ENCODE peak calls at places on chromosomes 16 and 17, in five cellular contexts. One of them, this sample, is unnamed.

GRCh38 chr16:3610698-3611144 is 685 bp downstream of the SLX4 start:
- DNase-seq in fibroblast of mammary gland: no peak
- DNase-seq in heart right ventricle: no peak
- DNase-seq in PC-9: no peak
- DNase-seq in MM.1S: no peak
- DNase-seq in this sample: no peak

GRCh38 chr17:50928662-50929061 is 62.5 kb upstream of the TOB1 start:
- DNase-seq in fibroblast of mammary gland: no peak
- DNase-seq in heart right ventricle: no peak
- DNase-seq in PC-9: no peak
- DNase-seq in MM.1S: no peak
- DNase-seq in this sample: no peak

GRCh38 chr17:37787055-37787720 is 42.3 kb upstream of the HNF1B start:
- DNase-seq in fibroblast of mammary gland: peak
- DNase-seq in heart right ventricle: no peak
- DNase-seq in PC-9: no peak
- DNase-seq in MM.1S: no peak
- DNase-seq in this sample: no peak

GRCh38 chr16:10868089-10868488 is 8.9 kb upstream of the CIITA start:
- DNase-seq in fibroblast of mammary gland: no peak
- DNase-seq in heart right ventricle: no peak
- DNase-seq in PC-9: no peak
- DNase-seq in MM.1S: peak
- DNase-seq in this sample: no peak

GRCh38 chr17:49696233-49696761 is 11.5 kb downstream of the SLC35B1 start:
- DNase-seq in fibroblast of mammary gland: no peak
- DNase-seq in heart right ventricle: no peak
- DNase-seq in PC-9: no peak
- DNase-seq in MM.1S: no peak
- DNase-seq in this sample: no peak

GRCh38 chr17:9959377-9959981 is 54.4 kb upstream of the RCVRN start:
- DNase-seq in fibroblast of mammary gland: peak
- DNase-seq in heart right ventricle: no peak
- DNase-seq in PC-9: peak
- DNase-seq in MM.1S: no peak
- DNase-seq in this sample: no peak

GRCh38 chr17:74274703-74275340 is 788 bp downstream of the DNAI2 start:
- DNase-seq in fibroblast of mammary gland: no peak
- DNase-seq in heart right ventricle: no peak
- DNase-seq in PC-9: no peak
- DNase-seq in MM.1S: no peak
- DNase-seq in this sample: no peak

GRCh38 chr16:57533618-57534336 is 2.6 kb downstream of the CCDC102A start:
- DNase-seq in fibroblast of mammary gland: peak
- DNase-seq in heart right ventricle: peak
- DNase-seq in PC-9: peak
- DNase-seq in MM.1S: no peak
- DNase-seq in this sample: no peak

GRCh38 chr17:67434061-67434525 is 57.0 kb downstream of the PITPNC1 start:
- DNase-seq in fibroblast of mammary gland: no peak
- DNase-seq in heart right ventricle: peak
- DNase-seq in PC-9: no peak
- DNase-seq in MM.1S: no peak
- DNase-seq in this sample: no peak

GRCh38 chr16:2532494-2533141 is 1.4 kb upstream of the CEMP1 start:
- DNase-seq in fibroblast of mammary gland: peak
- DNase-seq in heart right ventricle: peak
- DNase-seq in PC-9: peak
- DNase-seq in MM.1S: peak
- DNase-seq in this sample: no peak

GRCh38 chr17:10087333-10087732 is 111.1 kb downstream of the GAS7 start:
- DNase-seq in fibroblast of mammary gland: no peak
- DNase-seq in heart right ventricle: no peak
- DNase-seq in PC-9: no peak
- DNase-seq in MM.1S: no peak
- DNase-seq in this sample: no peak

DNA sequence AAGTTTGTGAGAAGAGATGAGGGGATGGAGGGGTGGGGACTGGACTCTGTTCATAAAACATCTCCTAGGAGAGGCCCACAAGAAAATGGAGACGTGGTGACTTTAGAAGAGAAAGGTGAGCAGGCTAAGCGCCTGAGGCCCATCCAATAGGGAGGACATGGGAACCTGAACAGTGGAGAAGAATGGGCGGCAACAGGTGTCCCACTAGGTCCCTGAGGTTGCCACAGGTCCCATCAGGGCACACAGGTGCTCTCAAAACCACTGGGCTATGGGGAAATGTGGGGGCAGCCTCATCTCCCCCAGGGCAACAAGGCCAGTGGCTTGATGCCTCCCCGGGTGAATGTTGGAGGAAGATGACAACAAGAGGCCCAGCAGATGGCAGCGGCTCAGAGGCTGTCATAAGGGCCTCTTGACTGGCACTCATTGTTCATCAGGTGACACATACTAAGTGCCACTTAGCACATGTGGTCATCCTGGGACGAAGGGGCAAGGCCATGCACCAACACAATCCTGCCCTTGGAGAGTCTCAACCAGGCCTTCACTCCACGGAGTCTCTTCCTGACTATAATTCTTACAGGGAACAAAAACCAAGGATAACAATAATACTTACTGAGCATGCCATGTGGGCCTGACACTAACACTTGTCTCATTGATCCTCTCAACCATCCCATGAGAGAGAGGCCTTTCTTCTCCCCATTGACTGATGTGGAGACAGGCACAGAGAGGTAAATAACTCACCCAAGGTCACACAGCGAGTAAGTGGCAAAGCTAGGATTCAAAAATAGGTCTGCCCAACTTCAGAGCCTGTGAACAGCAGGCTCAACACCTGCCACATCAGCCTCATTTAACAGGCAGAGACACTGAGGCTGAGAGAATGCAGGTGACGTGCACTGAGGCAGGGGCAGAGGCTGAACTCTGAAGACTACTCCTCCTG is 38.0 kb downstream of the CUEDC1 start:
- DNase-seq in fibroblast of mammary gland: no peak
- DNase-seq in heart right ventricle: peak
- DNase-seq in PC-9: no peak
- DNase-seq in MM.1S: peak
- DNase-seq in this sample: no peak
- TF ChIP-seq CTCF in fibroblast of mammary gland: no peak
- TF ChIP-seq CTCF in heart right ventricle: no peak
- TF ChIP-seq CTCF in PC-9: no peak
- TF ChIP-seq CTCF in MM.1S: peak
- TF ChIP-seq CTCF in this sample: no peak

DNA sequence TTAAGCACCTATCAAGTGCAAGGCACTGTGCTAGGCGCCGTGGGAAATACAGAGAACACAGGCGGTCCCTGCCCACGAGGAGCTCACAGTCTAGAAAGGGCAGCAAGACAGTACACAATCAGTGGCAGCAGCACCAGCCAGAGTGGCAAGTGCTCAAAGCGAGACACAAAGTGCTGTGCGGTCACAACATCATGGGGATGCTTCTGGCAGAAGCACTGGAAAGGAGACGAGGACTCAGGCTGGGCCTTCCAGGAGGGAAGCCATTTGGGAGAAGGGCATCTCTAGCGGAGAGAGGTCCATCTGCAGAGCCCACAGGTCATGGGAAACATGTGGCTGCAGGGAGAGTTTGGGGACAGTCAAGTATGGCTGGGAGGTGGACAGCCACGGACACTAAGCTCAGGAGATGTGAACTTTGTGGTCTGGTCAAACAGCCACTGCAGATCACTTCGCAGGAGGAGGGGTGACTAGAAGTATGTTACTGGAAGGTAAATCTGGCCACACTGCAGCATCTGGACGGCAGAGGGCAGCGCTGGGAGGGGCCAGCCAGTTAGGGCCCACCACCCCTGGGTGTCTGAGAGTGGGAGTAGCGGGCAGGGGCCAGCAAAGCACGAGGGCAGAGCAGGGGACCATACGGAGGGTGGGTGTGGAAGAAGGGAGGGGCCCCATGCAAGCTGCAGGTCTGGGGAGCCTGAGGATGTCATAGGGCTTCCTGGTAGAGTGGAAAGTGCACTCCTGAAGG is 71.1 kb downstream of the N4BP1 start:
- DNase-seq in fibroblast of mammary gland: no peak
- DNase-seq in heart right ventricle: no peak
- DNase-seq in PC-9: no peak
- DNase-seq in MM.1S: no peak
- DNase-seq in this sample: no peak
- TF ChIP-seq CTCF in fibroblast of mammary gland: peak
- TF ChIP-seq CTCF in heart right ventricle: peak
- TF ChIP-seq CTCF in PC-9: no peak
- TF ChIP-seq CTCF in MM.1S: no peak
- TF ChIP-seq CTCF in this sample: no peak

DNA sequence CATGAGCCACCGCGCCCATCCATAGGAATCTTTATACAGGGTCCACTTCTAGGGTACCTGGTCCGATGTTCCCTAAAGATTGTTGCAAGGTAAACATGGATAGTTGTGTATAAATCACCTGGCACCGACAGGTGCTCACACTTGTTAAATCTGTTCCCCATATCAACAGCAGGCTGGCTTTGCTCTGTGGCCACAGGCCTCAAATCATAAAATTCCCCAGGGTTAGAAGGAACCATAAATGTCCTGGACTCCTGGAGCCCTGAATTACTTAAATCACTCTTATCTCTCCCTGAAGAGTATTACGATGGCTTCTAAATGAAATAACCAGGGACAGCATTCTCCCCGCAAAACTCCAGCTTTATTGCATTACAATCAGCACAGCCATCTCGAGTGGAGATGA is 23.0 kb downstream of the DYNLRB2 start:
- DNase-seq in fibroblast of mammary gland: no peak
- DNase-seq in heart right ventricle: no peak
- DNase-seq in PC-9: no peak
- DNase-seq in MM.1S: no peak
- DNase-seq in this sample: no peak
- TF ChIP-seq CTCF in fibroblast of mammary gland: no peak
- TF ChIP-seq CTCF in heart right ventricle: no peak
- TF ChIP-seq CTCF in PC-9: no peak
- TF ChIP-seq CTCF in MM.1S: no peak
- TF ChIP-seq CTCF in this sample: no peak

DNA sequence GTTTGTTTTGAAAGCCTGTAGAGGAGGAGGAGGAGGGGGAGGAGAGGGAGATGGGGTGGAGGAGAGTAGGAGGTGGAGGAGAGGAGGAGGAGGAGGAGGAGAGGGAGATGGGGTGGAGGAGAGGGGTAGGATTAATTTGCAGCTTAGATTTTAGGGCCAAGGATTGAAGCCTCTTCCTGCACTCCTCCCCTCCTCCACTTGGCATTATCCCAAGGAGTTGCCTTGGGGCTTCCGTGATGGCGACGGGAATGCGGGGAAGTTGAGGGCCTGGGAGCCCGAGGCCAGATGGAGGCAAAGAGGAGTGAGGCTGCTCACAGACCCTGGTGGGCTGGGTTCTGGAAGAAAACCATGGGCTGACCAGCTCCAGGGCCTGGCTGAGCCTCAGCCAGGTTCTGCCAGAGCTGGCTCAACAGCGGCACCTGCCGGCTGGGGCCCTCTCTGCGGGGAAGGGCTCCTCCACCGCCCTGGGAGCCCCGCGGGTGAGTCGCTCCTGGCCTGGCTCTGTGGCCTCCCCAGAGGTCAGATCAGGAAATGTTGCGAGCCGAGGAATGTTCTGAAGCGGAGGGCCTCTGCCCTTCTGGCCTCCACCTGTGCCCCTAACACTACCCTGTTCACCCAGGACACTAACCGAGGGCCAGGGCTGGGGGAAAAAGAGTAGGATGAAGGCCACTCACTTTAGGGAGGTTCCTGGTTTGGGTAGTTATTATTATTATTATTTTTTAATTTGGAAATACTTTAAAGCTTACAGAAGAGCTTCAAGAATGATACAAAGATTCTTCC is 23.9 kb upstream of the FMNL1 start:
- DNase-seq in fibroblast of mammary gland: peak
- DNase-seq in heart right ventricle: peak
- DNase-seq in PC-9: peak
- DNase-seq in MM.1S: peak
- DNase-seq in this sample: peak
- TF ChIP-seq CTCF in fibroblast of mammary gland: peak
- TF ChIP-seq CTCF in heart right ventricle: peak
- TF ChIP-seq CTCF in PC-9: peak
- TF ChIP-seq CTCF in MM.1S: peak
- TF ChIP-seq CTCF in this sample: peak

GRCh38 chr16:75131081-75131480 is 14.5 kb upstream of the LDHD start:
- DNase-seq in fibroblast of mammary gland: no peak
- DNase-seq in heart right ventricle: no peak
- DNase-seq in PC-9: no peak
- DNase-seq in MM.1S: no peak
- DNase-seq in this sample: no peak

GRCh38 chr16:75127713-75128415 is 11.3 kb upstream of the LDHD start:
- DNase-seq in fibroblast of mammary gland: no peak
- DNase-seq in heart right ventricle: no peak
- DNase-seq in PC-9: no peak
- DNase-seq in MM.1S: no peak
- DNase-seq in this sample: no peak

GRCh38 chr16:75130150-75130771 is 13.7 kb upstream of the LDHD start:
- DNase-seq in fibroblast of mammary gland: no peak
- DNase-seq in heart right ventricle: no peak
- DNase-seq in PC-9: no peak
- DNase-seq in MM.1S: no peak
- DNase-seq in this sample: no peak
- TF ChIP-seq CTCF in fibroblast of mammary gland: no peak
- TF ChIP-seq CTCF in heart right ventricle: peak
- TF ChIP-seq CTCF in PC-9: no peak
- TF ChIP-seq CTCF in MM.1S: no peak
- TF ChIP-seq CTCF in this sample: no peak

GRCh38 chr17:16463341-16464000 is 28.5 kb downstream of the LRRC75A start:
- DNase-seq in fibroblast of mammary gland: no peak
- DNase-seq in heart right ventricle: peak
- DNase-seq in PC-9: peak
- DNase-seq in MM.1S: no peak
- DNase-seq in this sample: no peak
- TF ChIP-seq CTCF in fibroblast of mammary gland: no peak
- TF ChIP-seq CTCF in heart right ventricle: peak
- TF ChIP-seq CTCF in PC-9: no peak
- TF ChIP-seq CTCF in MM.1S: no peak
- TF ChIP-seq CTCF in this sample: peak

DNA sequence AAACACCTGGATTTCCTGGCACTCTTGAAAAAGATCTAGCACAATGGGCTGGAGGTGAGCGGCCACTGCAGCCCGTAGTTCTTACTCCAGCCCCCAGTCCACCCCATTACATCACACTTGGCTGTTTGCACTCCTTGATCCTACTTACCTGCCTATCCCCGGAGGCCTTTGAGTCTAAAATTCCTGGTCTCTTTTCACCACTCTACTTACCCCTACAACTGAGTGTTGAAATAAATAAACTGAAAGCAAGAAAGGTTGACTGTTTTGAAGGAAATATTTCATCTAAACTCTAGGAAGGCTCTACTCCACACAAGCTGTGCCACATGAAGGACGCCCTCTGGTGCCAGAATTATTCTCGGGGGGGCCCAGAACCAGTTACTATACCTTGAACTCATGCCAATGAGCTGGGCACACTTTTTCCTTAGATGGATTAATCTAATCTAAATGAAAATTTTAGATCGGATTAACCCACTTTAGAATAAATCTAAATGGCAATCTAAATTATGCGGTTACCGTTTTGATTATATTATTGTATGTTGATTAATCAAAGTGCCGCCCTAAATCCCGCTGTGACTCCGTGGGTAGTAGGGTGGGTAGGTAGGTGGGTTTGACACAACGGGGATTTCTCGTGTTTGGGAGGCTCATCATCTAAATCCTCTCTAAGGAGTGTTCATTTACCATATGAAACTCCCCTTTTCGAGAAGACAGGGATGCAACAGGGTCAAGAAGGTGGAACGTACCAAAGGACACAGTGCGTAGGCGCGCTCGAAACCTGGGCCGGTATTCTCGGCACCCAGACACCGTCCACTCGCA is 651 bp upstream of the EIF1 start:
- DNase-seq in fibroblast of mammary gland: no peak
- DNase-seq in heart right ventricle: peak
- DNase-seq in PC-9: peak
- DNase-seq in MM.1S: peak
- DNase-seq in this sample: no peak
- TF ChIP-seq CTCF in fibroblast of mammary gland: peak
- TF ChIP-seq CTCF in heart right ventricle: peak
- TF ChIP-seq CTCF in PC-9: peak
- TF ChIP-seq CTCF in MM.1S: peak
- TF ChIP-seq CTCF in this sample: no peak

This sample was measured in thoracic aorta.